ENCODE peak calls at places on chromosomes 7 and 10, in six cellular contexts. Q is CD8-positive, alpha-beta T cell; D is fibroblast of lung; X is CD8-positive, alpha-beta memory T cell; L is sigmoid colon; G is psoas muscle. W is an unnamed sample.

GRCh38 chr10:68938884-68939283 is 17.1 kb upstream of the DDX21 start:
- DNase-seq in D (no peak), Q (no peak), X (no peak), L (no peak), G (no peak), W (no peak)

GRCh38 chr7:14754631-14755030 is 147.9 kb downstream of the DGKB start:
- DNase-seq in D (peak), Q (no peak), L (no peak), G (no peak), X (no peak), W (no peak)

GRCh38 chr10:21944727-21945386 is 58.7 kb downstream of the DNAJC1 start:
- DNase-seq in D (no peak), X (no peak), Q (no peak), G (no peak), L (no peak), W (no peak)

GRCh38 chr7:87220734-87221215 is 1.2 kb upstream of the TMEM243 start:
- DNase-seq in Q (no peak), D (peak), X (no peak), L (no peak), G (no peak), W (no peak)

GRCh38 chr10:103789141-103789540 is 66.2 kb downstream of the SH3PXD2A start:
- DNase-seq in D (no peak), G (no peak), Q (no peak), L (no peak), X (no peak), W (no peak)

GRCh38 chr7:101911800-101912705 is 94.6 kb downstream of the CUX1 start:
- DNase-seq in Q (no peak), L (peak), G (peak), X (no peak), D (peak), W (no peak)

GRCh38 chr7:142125576-142125975 is 14.1 kb downstream of the MGAM2 start:
- DNase-seq in G (no peak), X (no peak), L (no peak), D (no peak), Q (no peak), W (no peak)

GRCh38 chr7:12062062-12062461 is 149.0 kb upstream of the TMEM106B start:
- DNase-seq in L (no peak), X (no peak), D (no peak), Q (no peak), G (no peak), W (no peak)

GRCh38 chr10:79310911-79311573 is 36.2 kb upstream of the PPIF start:
- DNase-seq in Q (no peak), L (no peak), G (peak), X (no peak), D (no peak), W (no peak)

GRCh38 chr10:44385423-44385725 is 477 bp upstream of the CXCL12 start:
- DNase-seq in X (no peak), L (no peak), D (no peak), Q (no peak), G (no peak), W (no peak)
- H3K4me3 ChIP-seq in X (no peak), L (peak), D (peak), Q (no peak), G (peak), W (no peak)

GRCh38 chr10:109920011-109920410 is 3.3 kb downstream of the XPNPEP1 start:
- DNase-seq in D (no peak), L (no peak), G (no peak), X (peak), Q (no peak), W (peak)

GRCh38 chr10:109924947-109925620 is 1.8 kb upstream of the XPNPEP1 start:
- DNase-seq in G (no peak), X (no peak), D (no peak), Q (no peak), L (no peak), W (no peak)

GRCh38 chr10:109922976-109923921 is at the start of gene XPNPEP1:
- DNase-seq in G (peak), L (peak), X (peak), Q (peak), D (peak), W (peak)

GRCh38 chr10:109924100-109924499 is 789 bp upstream of the XPNPEP1 start:
- DNase-seq in Q (no peak), D (no peak), L (no peak), X (no peak), G (no peak), W (no peak)

GRCh38 chr10:109922353-109922975 is 847 bp downstream of the XPNPEP1 start:
- DNase-seq in X (no peak), Q (no peak), G (no peak), L (no peak), D (no peak), W (no peak)
- H3K27ac ChIP-seq in X (peak), Q (peak), G (peak), L (peak), D (peak), W (peak)

DNA sequence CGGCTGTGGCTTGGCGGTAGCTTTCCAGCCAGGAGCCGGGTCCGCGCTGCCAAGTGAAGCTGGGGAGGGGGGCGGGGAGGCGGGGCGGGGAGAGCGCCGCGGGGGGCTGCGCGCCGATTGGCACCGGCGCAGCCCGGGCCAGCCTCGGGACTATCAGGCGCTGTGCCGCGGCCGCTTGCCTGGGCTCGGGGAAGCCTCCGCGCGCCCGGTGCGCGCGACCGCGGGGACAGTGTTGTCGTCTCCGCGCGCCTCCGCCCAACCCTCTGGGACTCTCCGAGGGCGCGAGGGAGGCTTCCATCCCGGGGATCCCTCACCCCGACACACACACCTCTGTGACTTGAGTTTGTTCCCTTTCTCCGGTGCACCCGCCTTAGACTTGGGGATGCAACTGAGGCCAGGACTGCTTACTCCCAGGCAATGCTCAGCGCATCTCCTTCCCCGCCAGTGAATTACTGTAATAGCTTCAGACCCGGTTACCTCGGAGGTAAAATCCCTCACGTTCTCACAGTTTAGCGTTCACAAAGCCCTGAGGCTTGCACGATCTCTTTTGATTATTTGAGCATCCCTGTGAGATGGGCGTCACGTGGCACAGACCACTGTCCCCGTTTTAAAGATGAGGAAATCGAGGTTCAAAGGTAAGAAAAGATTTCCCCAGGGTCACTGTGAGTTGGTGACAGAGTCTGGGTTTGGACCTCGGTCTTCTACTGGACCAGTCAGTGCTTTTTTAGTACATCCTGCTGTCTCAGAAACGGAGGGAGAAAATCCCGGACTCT is at the start of gene NKX1-2:
- DNase-seq in Q (no peak), X (no peak), G (no peak), D (no peak), L (no peak), W (no peak)
- H3K4me3 ChIP-seq in Q (no peak), X (no peak), G (peak), D (no peak), L (peak), W (no peak)

DNA sequence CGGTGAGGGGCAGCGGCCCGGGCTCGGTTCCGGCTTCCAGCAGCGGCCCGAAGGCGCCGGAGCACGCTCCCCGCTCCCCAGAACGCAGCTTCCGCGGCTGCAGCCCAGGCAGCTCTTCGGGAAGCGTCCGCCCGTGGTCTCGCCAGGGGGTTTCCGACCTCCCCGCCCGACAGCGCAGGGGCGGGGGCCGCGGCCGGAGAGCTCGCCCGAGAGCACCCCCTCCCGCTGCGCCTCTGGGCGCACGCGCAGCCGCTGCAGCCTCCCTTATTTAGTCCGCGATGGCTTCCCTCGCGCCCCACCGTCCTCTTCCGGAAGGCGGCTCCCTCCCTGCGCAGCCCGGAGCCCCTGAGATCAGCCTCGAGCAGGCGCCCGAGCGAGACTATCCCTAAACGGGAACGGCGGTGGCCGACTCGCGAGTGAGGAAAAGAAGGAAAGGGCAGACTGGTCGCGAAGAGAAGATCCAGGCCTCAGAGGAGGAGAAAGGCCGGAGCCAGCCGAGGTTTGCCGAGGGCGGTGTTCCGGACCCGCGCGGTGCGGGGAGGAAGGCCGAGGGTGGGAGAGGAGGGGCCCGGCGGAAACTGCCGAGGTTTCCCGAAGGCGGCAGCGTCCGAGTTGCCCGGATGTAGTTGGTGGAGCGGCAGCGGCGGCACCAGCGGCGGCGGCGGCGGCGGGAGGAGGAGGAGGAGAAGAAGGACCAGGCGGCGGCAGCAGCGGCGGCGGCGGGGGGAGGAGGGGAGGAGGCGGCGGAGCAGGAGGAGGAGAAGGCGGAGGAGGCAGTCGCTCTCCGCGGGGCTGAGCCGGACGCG is at the start of gene WAC:
- DNase-seq in Q (peak), L (peak), D (peak), G (peak), X (peak), W (peak)
- H3K27ac ChIP-seq in Q (peak), L (peak), D (peak), G (peak), X (peak), W (peak)

GRCh38 chr10:31393844-31394243 is 74.8 kb downstream of the ZEB1 start:
- DNase-seq in D (no peak), L (no peak), G (no peak), X (no peak), Q (no peak), W (no peak)

GRCh38 chr10:31399171-31399570 is 80.2 kb downstream of the ZEB1 start:
- DNase-seq in Q (no peak), L (no peak), G (peak), D (no peak), X (no peak), W (no peak)

GRCh38 chr10:31397852-31398251 is 78.8 kb downstream of the ZEB1 start:
- DNase-seq in Q (no peak), G (no peak), L (no peak), D (no peak), X (no peak), W (no peak)

GRCh38 chr10:31399631-31400030 is 80.6 kb downstream of the ZEB1 start:
- DNase-seq in X (no peak), L (no peak), Q (no peak), D (no peak), G (peak), W (no peak)

GRCh38 chr10:31395695-31396094 is 76.7 kb downstream of the ZEB1 start:
- DNase-seq in Q (no peak), D (no peak), G (no peak), X (no peak), L (no peak), W (no peak)
- H3K4me3 ChIP-seq in Q (no peak), D (no peak), G (peak), X (no peak), L (no peak), W (no peak)

GRCh38 chr7:21806388-21806787 is 139.3 kb downstream of the CDCA7L start:
- DNase-seq in L (no peak), G (no peak), Q (no peak), X (no peak), D (no peak), W (no peak)

DNA sequence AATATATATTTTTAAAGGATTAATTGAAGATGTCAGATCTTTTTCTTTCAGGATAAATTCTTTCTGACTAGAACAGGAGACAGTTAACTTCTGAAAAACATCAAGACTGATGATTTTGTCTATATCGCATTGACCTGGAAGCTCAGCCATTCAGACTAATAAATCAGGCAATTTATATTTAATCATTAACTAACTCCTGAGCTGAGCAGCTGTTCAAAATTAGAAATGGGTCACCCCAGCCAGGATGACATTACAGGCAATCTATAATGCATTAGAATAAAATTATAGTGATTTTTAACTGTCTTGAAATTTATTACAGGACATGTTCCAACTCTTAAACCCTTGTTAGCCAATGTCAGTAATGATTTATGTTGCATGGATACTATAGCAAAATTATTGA is 139.9 kb downstream of the CDCA7L start:
- DNase-seq in D (no peak), X (no peak), G (no peak), Q (no peak), L (no peak), W (no peak)
- H3K27ac ChIP-seq in D (no peak), X (no peak), G (no peak), Q (no peak), L (no peak), W (no peak)

GRCh38 chr7:27107391-27107900 is 5.0 kb upstream of the HOXA2 start:
- DNase-seq in D (peak), X (no peak), Q (no peak), G (no peak), L (no peak), W (no peak)
- H3K4me3 ChIP-seq in D (peak), X (no peak), Q (no peak), G (peak), L (peak), W (no peak)

DNA sequence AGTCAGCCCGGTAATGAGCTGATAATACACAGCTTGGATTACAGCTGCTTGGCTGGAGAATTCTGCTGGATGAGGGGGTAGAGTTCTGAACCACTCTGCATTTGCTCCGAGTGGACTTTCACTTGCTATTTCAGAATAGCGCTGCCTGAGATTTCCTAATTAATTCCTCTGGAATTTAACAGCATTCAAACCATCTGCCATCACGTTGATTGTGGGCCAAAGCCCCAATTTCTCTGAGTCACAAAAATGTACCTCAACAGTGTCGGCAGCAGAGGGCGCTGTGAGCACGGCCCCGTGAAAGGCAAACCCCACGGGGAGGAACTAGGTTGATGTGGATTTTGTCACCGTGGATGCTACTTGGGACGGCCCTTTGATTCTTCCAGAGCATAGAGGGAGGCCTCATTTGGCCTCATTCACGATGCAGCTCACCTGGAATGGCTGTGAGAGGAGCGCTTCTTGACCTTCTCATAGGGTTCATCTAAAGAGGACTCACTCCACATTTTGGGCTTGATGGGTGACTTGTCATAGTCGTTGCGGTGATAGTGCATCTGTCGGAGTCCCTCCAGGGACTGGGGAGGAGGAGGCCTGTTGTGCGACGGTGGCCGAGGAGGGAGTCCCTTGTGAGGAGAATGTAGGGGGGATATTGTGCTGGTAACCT is 73.3 kb downstream of the PRPF18 start:
- DNase-seq in X (peak), Q (peak), D (peak), G (peak), L (peak), W (peak)
- H3K27ac ChIP-seq in X (no peak), Q (no peak), D (peak), G (no peak), L (peak), W (no peak)